ENCODE peak calls at places on chromosome 22, in nine cellular contexts. Q, O, W, K, A, H, Z, Y and N are unnamed samples.
A peak's percentile ranks its signal among the peaks of the same experiment; 100 is the strongest.

GRCh38 chr22:17431179-17431578 is 61.9 kb downstream of the CECR2 start:
- DNase-seq in Z (no peak), A (peak; percentile 3), O (no peak), K (peak; percentile 54), Q (no peak), W (no peak), H (no peak), Y (no peak), N (no peak)

GRCh38 chr22:45531944-45532631 is 29.4 kb downstream of the FBLN1 start:
- DNase-seq in A (no peak), H (no peak), K (peak; percentile 82), Q (no peak), Y (no peak), O (no peak), Z (no peak), W (peak; percentile 26), N (no peak)

GRCh38 chr22:47623740-47624103 is 861.3 kb downstream of the TBC1D22A start:
- DNase-seq in H (no peak), Q (no peak), W (no peak), K (no peak), A (no peak), Y (no peak), O (no peak), Z (no peak), N (no peak)

GRCh38 chr22:46107089-46107664 is 43.1 kb upstream of the PPARA start:
- DNase-seq in Y (no peak), Q (no peak), Z (no peak), H (no peak), O (peak; percentile 80), W (no peak), K (peak; percentile 64), A (no peak), N (no peak)

GRCh38 chr22:41249442-41249841 is 8.7 kb upstream of the CHADL start:
- DNase-seq in H (no peak), W (no peak), Z (no peak), Y (no peak), Q (no peak), O (no peak), K (no peak), A (no peak), N (no peak)

GRCh38 chr22:35150163-35151107 is 84.5 kb downstream of the ISX start:
- DNase-seq in K (peak; percentile 34), A (peak; percentile 54), W (peak; percentile 90), H (peak; percentile 26), Q (peak; percentile 67), Y (peak; percentile 80), Z (no peak), O (peak; percentile 45), N (peak; percentile 41)

GRCh38 chr22:22103078-22103593 is 120.5 kb upstream of the TOP3B start:
- DNase-seq in A (peak; percentile 11), Z (no peak), Q (peak; percentile 42), W (peak; percentile 46), O (no peak), H (peak; percentile 9), K (no peak), Y (no peak), N (no peak)

GRCh38 chr22:46788426-46789168 is 26.1 kb downstream of the TBC1D22A start:
- DNase-seq in H (no peak), Z (no peak), A (no peak), Y (no peak), Q (no peak), K (no peak), W (no peak), O (no peak), N (no peak)

GRCh38 chr22:35054064-35054463 is 11.9 kb upstream of the ISX start:
- DNase-seq in K (no peak), Y (no peak), H (no peak), Q (no peak), W (no peak), A (no peak), O (no peak), Z (no peak), N (no peak)

GRCh38 chr22:45154383-45154782 is 9.3 kb upstream of the NUP50 start:
- DNase-seq in Y (no peak), W (no peak), Z (no peak), A (peak; percentile 43), O (no peak), K (no peak), H (peak; percentile 50), Q (no peak), N (no peak)

GRCh38 chr22:26756675-26757293 is 99.4 kb downstream of the MIAT start:
- DNase-seq in Q (no peak), O (peak; percentile 74), Z (no peak), K (peak; percentile 36), W (peak; percentile 82), H (peak; percentile 16), A (peak; percentile 37), Y (peak; percentile 48), N (peak; percentile 61)
- TF ChIP-seq CTCF in Q (peak; percentile 67), O (peak; percentile 98), Z (peak; percentile 68), K (peak; percentile 48), W (peak; percentile 79), H (peak; percentile 99), A (peak; percentile 76), Y (peak; percentile 93), N (peak; percentile 84)

GRCh38 chr22:25334091-25334490 is 114.7 kb downstream of the CRYBB2 start:
- DNase-seq in Z (no peak), W (peak; percentile 78), K (peak; percentile 21), H (no peak), Q (peak; percentile 65), Y (peak; percentile 60), O (peak; percentile 33), A (peak; percentile 22), N (no peak)
- TF ChIP-seq CTCF in Z (no peak), W (peak; percentile 58), K (peak; percentile 40), H (peak; percentile 6), Q (peak; percentile 76), Y (peak; percentile 71), O (peak; percentile 59), A (peak; percentile 41), N (no peak)

GRCh38 chr22:27692243-27692642 is 109.3 kb downstream of the MN1 start:
- DNase-seq in H (peak; percentile 28), K (no peak), Q (no peak), O (no peak), A (no peak), W (no peak), Z (no peak), Y (no peak), N (no peak)
- TF ChIP-seq CTCF in H (peak; percentile 12), K (no peak), Q (no peak), O (no peak), A (no peak), W (no peak), Z (no peak), Y (no peak), N (no peak)

DNA sequence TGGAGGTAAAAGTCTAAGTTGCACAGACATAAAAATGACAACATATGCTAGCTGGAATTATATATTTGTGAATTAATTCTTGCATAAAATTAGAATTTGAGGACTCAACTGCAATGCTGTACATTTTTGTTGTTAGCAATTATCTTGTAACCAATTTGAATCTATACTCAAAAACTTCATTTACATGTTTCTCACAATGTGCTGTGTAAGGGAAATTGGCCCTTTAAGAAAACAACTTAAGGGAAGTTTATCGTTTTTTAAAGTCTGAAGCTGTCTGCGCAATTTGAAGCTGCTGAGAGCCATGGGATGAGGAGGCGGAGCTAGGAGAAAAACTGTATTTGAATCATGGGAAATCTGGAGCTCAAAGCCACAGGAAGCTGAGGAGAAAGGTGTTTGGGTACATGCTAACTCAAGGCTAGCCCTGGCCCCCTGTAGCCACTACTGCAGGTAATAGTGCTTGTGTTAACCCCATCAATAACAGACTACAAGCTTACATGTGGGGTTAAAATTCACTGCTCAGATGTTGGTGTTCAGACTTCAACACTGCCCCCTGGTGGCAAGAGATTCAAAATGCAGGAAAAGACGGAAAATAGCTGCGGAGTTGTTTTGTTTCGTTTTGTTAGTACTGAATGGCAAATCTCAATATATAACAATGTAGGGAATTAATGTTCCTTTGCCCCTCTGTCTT is 126.1 kb downstream of the BRD1 start:
- DNase-seq in Q (peak; percentile 26), K (no peak), O (no peak), H (no peak), A (peak; percentile 5), Z (no peak), Y (no peak), W (no peak), N (no peak)
- TF ChIP-seq CTCF in Q (peak; percentile 89), K (peak; percentile 20), O (no peak), H (peak; percentile 77), A (peak; percentile 67), Z (peak; percentile 25), Y (peak; percentile 50), W (peak; percentile 37), N (peak; percentile 58)

GRCh38 chr22:37166675-37167066 is 17.0 kb upstream of the IL2RB start:
- DNase-seq in A (peak; percentile 75), W (peak; percentile 87), Y (peak; percentile 75), Q (peak; percentile 70), O (peak; percentile 83), K (peak; percentile 53), Z (no peak), H (peak; percentile 56), N (peak; percentile 80)
- TF ChIP-seq CTCF in A (peak; percentile 86), W (peak; percentile 94), Y (peak; percentile 97), Q (peak; percentile 93), O (peak; percentile 87), K (peak; percentile 87), Z (peak; percentile 88), H (peak; percentile 95), N (peak; percentile 85)

GRCh38 chr22:43228330-43228729 is 41.4 kb upstream of the TTLL12 start:
- DNase-seq in Q (peak; percentile 36), Y (no peak), A (peak; percentile 35), K (no peak), O (no peak), W (peak; percentile 62), Z (no peak), H (no peak), N (no peak)
- TF ChIP-seq CTCF in Q (peak; percentile 74), Y (peak; percentile 38), A (peak; percentile 55), K (peak; percentile 20), O (no peak), W (peak; percentile 36), Z (no peak), H (peak; percentile 69), N (no peak)